ENCODE peak calls at places on chromosomes 6 and 20, in seven cellular contexts. J is posterior cingulate gyrus; D is caudate nucleus; P is stimulated activated CD8-positive, alpha-beta memory T cell treated with anti-CD3 and anti-CD28 coated beads, Interleukin-7, amount 100 ng/mL, for 24 hours; H is NCI-H69; L is esophagus squamous epithelium; E is lung. A is an unnamed sample.

GRCh38 chr6:70592391-70593117 is 25.8 kb downstream of the SDHAF4 start:
- DNase-seq in H (no peak), E (no peak), D (no peak), P (no peak), L (no peak), J (no peak), A (no peak)

GRCh38 chr6:125031385-125031784 is 69.1 kb downstream of the RNF217 start:
- DNase-seq in D (no peak), P (no peak), J (no peak), L (no peak), H (no peak), E (no peak), A (no peak)

GRCh38 chr6:36954262-36954931 is at the start of gene PI16:
- DNase-seq in J (no peak), L (no peak), D (no peak), P (no peak), E (no peak), H (no peak), A (no peak)

GRCh38 chr6:169132361-169132895 is 121.2 kb downstream of the THBS2 start:
- DNase-seq in L (no peak), D (no peak), E (no peak), H (no peak), J (no peak), P (no peak), A (no peak)

GRCh38 chr6:39917329-39917728 is 16.9 kb downstream of the MOCS1 start:
- DNase-seq in H (no peak), D (no peak), P (no peak), E (no peak), J (no peak), L (no peak), A (no peak)

GRCh38 chr20:35129647-35130069 is 17.5 kb downstream of the EDEM2 start:
- DNase-seq in D (no peak), H (peak; percentile 61), P (no peak), L (no peak), J (no peak), E (no peak), A (no peak)

GRCh38 chr20:36823126-36823525 is 49.6 kb upstream of the DSN1 start:
- DNase-seq in E (no peak), D (no peak), J (no peak), H (peak; percentile 17), P (no peak), L (no peak), A (no peak)

GRCh38 chr6:101395345-101395744 is 1.8 kb downstream of the GRIK2 start:
- DNase-seq in J (no peak), E (no peak), D (no peak), H (peak; percentile 71), P (no peak), L (no peak), A (no peak)

GRCh38 chr6:79636673-79637072 is 5.5 kb downstream of the SH3BGRL2 start:
- DNase-seq in H (no peak), L (no peak), D (no peak), J (no peak), P (no peak), E (no peak), A (no peak)

GRCh38 chr6:8082954-8083858 is 19.0 kb upstream of the BLOC1S5 start:
- DNase-seq in E (no peak), D (no peak), P (no peak), L (no peak), J (no peak), H (peak; percentile 88), A (peak; percentile 60)

GRCh38 chr20:62606551-62607201 is 35.6 kb upstream of the SLCO4A1 start:
- DNase-seq in J (no peak), L (no peak), E (no peak), D (no peak), P (no peak), H (peak; percentile 77), A (peak; percentile 7)

GRCh38 chr6:169984181-169985120 is 233.0 kb downstream of the ERMARD start:
- DNase-seq in P (no peak), J (no peak), D (no peak), E (peak; percentile 66), H (no peak), L (no peak), A (no peak)

GRCh38 chr6:31815025-31815838 is at the start of the genes HSPA1A and HSPA1L:
- DNase-seq in P (peak; percentile 47), L (peak; percentile 61), J (peak; percentile 93), E (peak; percentile 94), H (peak; percentile 100), D (peak; percentile 100), A (peak; percentile 98)

GRCh38 chr6:119096683-119097310 is 18.3 kb upstream of the FAM184A start:
- DNase-seq in E (peak; percentile 41), L (no peak), H (peak; percentile 10), J (peak; percentile 41), D (no peak), P (no peak), A (no peak)

GRCh38 chr6:167858842-167859520 is 32.3 kb downstream of the AFDN start:
- DNase-seq in P (no peak), L (no peak), D (no peak), H (no peak), J (no peak), E (no peak), A (no peak)

GRCh38 chr6:6811151-6812002 is 222.9 kb downstream of the LY86 start:
- DNase-seq in J (no peak), E (peak; percentile 54), L (no peak), H (peak; percentile 95), D (no peak), P (no peak), A (peak; percentile 97)

GRCh38 chr6:126531273-126531672 is 191.4 kb downstream of the CENPW start:
- DNase-seq in L (no peak), E (no peak), D (no peak), H (no peak), J (no peak), P (no peak), A (no peak)

GRCh38 chr6:144310761-144311160 is 25.6 kb downstream of the UTRN start:
- DNase-seq in L (no peak), J (no peak), P (no peak), H (no peak), E (no peak), D (no peak), A (no peak)

GRCh38 chr6:133241088-133241900 is at the start of gene EYA4:
- DNase-seq in P (no peak), E (no peak), D (no peak), L (no peak), J (peak; percentile 50), H (peak; percentile 47), A (peak; percentile 77)

GRCh38 chr6:21003780-21004541 is 469.7 kb downstream of the CDKAL1 start:
- DNase-seq in D (no peak), H (peak; percentile 63), E (no peak), P (no peak), L (no peak), J (no peak), A (peak; percentile 32)

GRCh38 chr20:31945319-31945718 is 6.5 kb downstream of the PDRG1 start:
- DNase-seq in D (no peak), P (no peak), H (no peak), L (no peak), J (no peak), E (no peak), A (no peak)

GRCh38 chr20:62938105-62938888 is at the start of gene GID8:
- DNase-seq in L (no peak), E (no peak), D (no peak), J (no peak), P (no peak), H (peak; percentile 61), A (peak; percentile 64)

GRCh38 chr6:26351544-26351953 is 13.4 kb upstream of the BTN3A2 start:
- DNase-seq in L (no peak), P (no peak), J (no peak), H (no peak), D (no peak), E (no peak), A (peak; percentile 41)

GRCh38 chr6:68200929-68201328 is 434.2 kb upstream of the ADGRB3 start:
- DNase-seq in H (no peak), E (no peak), L (no peak), D (no peak), J (no peak), P (no peak), A (no peak)

GRCh38 chr20:9360427-9360826 is 154.0 kb upstream of the LAMP5 start:
- DNase-seq in E (no peak), J (no peak), H (no peak), D (no peak), P (no peak), L (no peak), A (no peak)

GRCh38 chr6:63347599-63347998 is 27.8 kb upstream of the LGSN start:
- DNase-seq in D (no peak), P (no peak), H (no peak), E (no peak), L (no peak), J (no peak), A (no peak)